ENCODE peak calls at places on chromosomes 4 and X, in six cellular contexts. J, H, D, Y, P and B are unnamed samples.

GRCh38 chr4:153771058-153771457 is 11.2 kb upstream of the RNF175 start:
- DNase-seq in J (no peak), H (no peak), Y (peak; percentile 46), P (no peak), D (no peak), B (no peak)

GRCh38 chrX:13876652-13877051 is 59.8 kb upstream of the GPM6B start:
- DNase-seq in Y (no peak), P (no peak), H (no peak), J (no peak), D (no peak), B (no peak)

GRCh38 chr4:110622841-110623709 is at the start of gene PITX2:
- DNase-seq in H (peak; percentile 60), Y (no peak), P (no peak), D (no peak), J (no peak), B (no peak)

GRCh38 chrX:108264376-108264775 is 172.8 kb downstream of the ATG4A start:
- DNase-seq in Y (no peak), D (no peak), P (no peak), J (no peak), H (no peak), B (no peak)

GRCh38 chrX:132622130-132622529 is 133.3 kb upstream of the MBNL3 start:
- DNase-seq in H (no peak), D (no peak), P (no peak), J (no peak), Y (no peak), B (no peak)

GRCh38 chr4:187485676-187486075 is 509.9 kb upstream of the ZFP42 start:
- DNase-seq in J (no peak), D (no peak), H (no peak), Y (no peak), P (no peak), B (no peak)

GRCh38 chr4:152115794-152116193 is 355.0 kb upstream of the GATB start:
- DNase-seq in J (peak; percentile 48), D (no peak), Y (no peak), P (no peak), H (no peak), B (no peak)

GRCh38 chr4:7135389-7135746 is 57.0 kb upstream of the SORCS2 start:
- DNase-seq in J (no peak), D (no peak), H (no peak), Y (peak; percentile 14), P (no peak), B (no peak)

GRCh38 chr4:114890773-114891172 is 222.6 kb downstream of the NDST4 start:
- DNase-seq in P (no peak), H (no peak), J (no peak), Y (no peak), D (no peak), B (no peak)

GRCh38 chrX:2958199-2958598 is 29.1 kb upstream of the ARSD start:
- DNase-seq in D (no peak), J (no peak), H (no peak), Y (no peak), P (no peak), B (no peak)

GRCh38 chr4:139866270-139866962 is 200.8 kb downstream of the MGST2 start:
- DNase-seq in J (no peak), Y (no peak), D (no peak), P (no peak), H (no peak), B (no peak)

GRCh38 chrX:9786839-9787635 is 808 bp downstream of the SHROOM2 start:
- DNase-seq in P (no peak), Y (no peak), H (peak; percentile 39), J (no peak), D (no peak), B (no peak)

GRCh38 chr4:12146349-12146748 is 717.7 kb upstream of the HS3ST1 start:
- DNase-seq in P (no peak), J (no peak), D (no peak), H (no peak), Y (no peak), B (no peak)

GRCh38 chr4:152540293-152540674 is 4.4 kb upstream of the FBXW7 start:
- DNase-seq in H (no peak), Y (no peak), P (no peak), D (no peak), J (no peak), B (no peak)

GRCh38 chrX:34382416-34382815 is 250.3 kb upstream of the FAM47A start:
- DNase-seq in P (no peak), D (no peak), J (no peak), Y (no peak), H (no peak), B (no peak)

GRCh38 chr4:114281561-114281960 is 302.1 kb upstream of the ARSJ start:
- DNase-seq in Y (no peak), H (no peak), J (no peak), P (no peak), D (no peak), B (no peak)

GRCh38 chr4:1369091-1369450 is 22.1 kb downstream of the UVSSA start:
- DNase-seq in D (no peak), Y (no peak), H (no peak), P (no peak), J (no peak), B (no peak)

GRCh38 chrX:341541-342101 is 23.0 kb upstream of the GTPBP6 start:
- DNase-seq in Y (no peak), J (no peak), H (peak; percentile 20), D (no peak), P (no peak), B (no peak)

GRCh38 chr4:123783936-123784335 is 387.3 kb downstream of the SPRY1 start:
- DNase-seq in J (no peak), H (no peak), D (no peak), Y (no peak), P (no peak), B (no peak)

GRCh38 chrX:54992911-54993622 is 921 bp downstream of the PFKFB1 start:
- DNase-seq in D (no peak), J (no peak), P (no peak), Y (no peak), H (no peak), B (no peak)

GRCh38 chr4:75708218-75708691 is 16.1 kb upstream of the USO1 start:
- DNase-seq in P (no peak), D (peak; percentile 37), Y (peak; percentile 34), J (peak; percentile 29), H (no peak), B (no peak)

GRCh38 chr4:100450449-100450848 is 67.4 kb downstream of the EMCN start:
- DNase-seq in H (no peak), P (no peak), Y (no peak), D (no peak), J (no peak), B (no peak)

GRCh38 chrX:80430826-80431501 is 10.7 kb downstream of the TENT5D start:
- DNase-seq in J (no peak), Y (no peak), D (peak; percentile 1), H (no peak), P (no peak), B (peak; percentile 10)

GRCh38 chrX:130103605-130104004 is 6.7 kb downstream of the ELF4 start:
- DNase-seq in J (no peak), P (no peak), H (no peak), D (no peak), Y (no peak), B (no peak)

GRCh38 chr4:112951362-112951962 is 98.0 kb upstream of the ANK2 start:
- DNase-seq in D (peak; percentile 75), H (no peak), P (no peak), J (no peak), Y (peak; percentile 55), B (no peak)